ENCODE peak calls at places on chromosome 1, in ten cellular contexts. One of them, this sample, is unnamed.

GRCh38 chr1:235669277-235669676 is 19.7 kb upstream of the GNG4 start:
- DNase-seq in WTC11: no peak
- DNase-seq in astrocyte: no peak
- DNase-seq in tibial artery: no peak
- DNase-seq in kidney glomerular epithelial cell: no peak
- DNase-seq in cardiac muscle cell: no peak
- DNase-seq in AG08396: no peak
- DNase-seq in iris pigment epithelial cell: no peak
- DNase-seq in activated B cell treated with CpG ODN at 0.5 μM for 24 hours: no peak
- DNase-seq in NCI-H524: no peak
- DNase-seq in this sample: no peak

GRCh38 chr1:234781241-234782056 is 171.5 kb upstream of the IRF2BP2 start:
- DNase-seq in WTC11: no peak
- DNase-seq in astrocyte: no peak
- DNase-seq in tibial artery: no peak
- DNase-seq in kidney glomerular epithelial cell: no peak
- DNase-seq in cardiac muscle cell: no peak
- DNase-seq in AG08396: no peak
- DNase-seq in iris pigment epithelial cell: no peak
- DNase-seq in activated B cell treated with CpG ODN at 0.5 μM for 24 hours: no peak
- DNase-seq in NCI-H524: peak
- DNase-seq in this sample: no peak

GRCh38 chr1:82632164-82632563 is 831.4 kb downstream of the ADGRL2 start:
- DNase-seq in WTC11: no peak
- DNase-seq in astrocyte: peak
- DNase-seq in tibial artery: no peak
- DNase-seq in kidney glomerular epithelial cell: peak
- DNase-seq in cardiac muscle cell: peak
- DNase-seq in AG08396: no peak
- DNase-seq in iris pigment epithelial cell: no peak
- DNase-seq in activated B cell treated with CpG ODN at 0.5 μM for 24 hours: no peak
- DNase-seq in NCI-H524: no peak
- DNase-seq in this sample: no peak

GRCh38 chr1:15238789-15239188 is 8.2 kb upstream of the FHAD1 start:
- DNase-seq in WTC11: no peak
- DNase-seq in astrocyte: no peak
- DNase-seq in tibial artery: no peak
- DNase-seq in kidney glomerular epithelial cell: no peak
- DNase-seq in cardiac muscle cell: no peak
- DNase-seq in AG08396: no peak
- DNase-seq in iris pigment epithelial cell: no peak
- DNase-seq in activated B cell treated with CpG ODN at 0.5 μM for 24 hours: no peak
- DNase-seq in NCI-H524: no peak
- DNase-seq in this sample: no peak

GRCh38 chr1:27360159-27361043 is 6.4 kb downstream of the MAP3K6 start:
- DNase-seq in WTC11: peak
- DNase-seq in astrocyte: no peak
- DNase-seq in tibial artery: no peak
- DNase-seq in kidney glomerular epithelial cell: no peak
- DNase-seq in cardiac muscle cell: no peak
- DNase-seq in AG08396: no peak
- DNase-seq in iris pigment epithelial cell: no peak
- DNase-seq in activated B cell treated with CpG ODN at 0.5 μM for 24 hours: peak
- DNase-seq in NCI-H524: no peak
- DNase-seq in this sample: peak

GRCh38 chr1:157411769-157412168 is 140.5 kb downstream of the FCRL5 start:
- DNase-seq in WTC11: no peak
- DNase-seq in astrocyte: no peak
- DNase-seq in tibial artery: no peak
- DNase-seq in kidney glomerular epithelial cell: no peak
- DNase-seq in cardiac muscle cell: no peak
- DNase-seq in AG08396: no peak
- DNase-seq in iris pigment epithelial cell: no peak
- DNase-seq in activated B cell treated with CpG ODN at 0.5 μM for 24 hours: no peak
- DNase-seq in NCI-H524: no peak
- DNase-seq in this sample: no peak

GRCh38 chr1:34985063-34985770 is at the start of gene TMEM35B:
- DNase-seq in WTC11: peak
- DNase-seq in astrocyte: peak
- DNase-seq in tibial artery: peak
- DNase-seq in kidney glomerular epithelial cell: peak
- DNase-seq in cardiac muscle cell: peak
- DNase-seq in AG08396: peak
- DNase-seq in iris pigment epithelial cell: peak
- DNase-seq in activated B cell treated with CpG ODN at 0.5 μM for 24 hours: peak
- DNase-seq in NCI-H524: no peak
- DNase-seq in this sample: peak

GRCh38 chr1:150931773-150932172 is 5.6 kb downstream of the SETDB1 start:
- DNase-seq in WTC11: no peak
- DNase-seq in astrocyte: peak
- DNase-seq in tibial artery: no peak
- DNase-seq in kidney glomerular epithelial cell: no peak
- DNase-seq in cardiac muscle cell: peak
- DNase-seq in AG08396: no peak
- DNase-seq in iris pigment epithelial cell: peak
- DNase-seq in activated B cell treated with CpG ODN at 0.5 μM for 24 hours: no peak
- DNase-seq in NCI-H524: no peak
- DNase-seq in this sample: no peak

GRCh38 chr1:57307382-57307781 is 116.5 kb downstream of the DAB1 start:
- DNase-seq in WTC11: peak
- DNase-seq in astrocyte: no peak
- DNase-seq in tibial artery: no peak
- DNase-seq in kidney glomerular epithelial cell: no peak
- DNase-seq in cardiac muscle cell: no peak
- DNase-seq in AG08396: no peak
- DNase-seq in iris pigment epithelial cell: no peak
- DNase-seq in activated B cell treated with CpG ODN at 0.5 μM for 24 hours: no peak
- DNase-seq in NCI-H524: no peak
- DNase-seq in this sample: no peak

GRCh38 chr1:92826792-92827191 is 5.0 kb upstream of the RPL5 start:
- DNase-seq in WTC11: no peak
- DNase-seq in astrocyte: no peak
- DNase-seq in tibial artery: no peak
- DNase-seq in kidney glomerular epithelial cell: no peak
- DNase-seq in cardiac muscle cell: no peak
- DNase-seq in AG08396: no peak
- DNase-seq in iris pigment epithelial cell: peak
- DNase-seq in activated B cell treated with CpG ODN at 0.5 μM for 24 hours: no peak
- DNase-seq in NCI-H524: no peak
- DNase-seq in this sample: no peak

GRCh38 chr1:63714482-63714760 is 59.4 kb upstream of the ROR1 start:
- DNase-seq in WTC11: no peak
- DNase-seq in astrocyte: no peak
- DNase-seq in tibial artery: no peak
- DNase-seq in kidney glomerular epithelial cell: no peak
- DNase-seq in cardiac muscle cell: no peak
- DNase-seq in AG08396: no peak
- DNase-seq in iris pigment epithelial cell: no peak
- DNase-seq in activated B cell treated with CpG ODN at 0.5 μM for 24 hours: no peak
- DNase-seq in NCI-H524: no peak
- DNase-seq in this sample: no peak

This sample was measured in natural killer cell.